ENCODE peak calls at places on chromosomes 6 and 20, in six cellular contexts. X, G, B, O, R and W are unnamed samples. For H3K9me3, the result is how much of the 10 kb centered on the place peaks cover.

GRCh38 chr6:12051861-12052368 is 39.8 kb downstream of the HIVEP1 start:
- DNase-seq in R (peak), G (no peak), X (no peak), O (no peak), B (no peak), W (peak)

GRCh38 chr20:24996449-24997195 is 4.1 kb upstream of the APMAP start:
- DNase-seq in B (no peak), G (no peak), O (peak), X (no peak), R (no peak), W (no peak)

GRCh38 chr6:6851059-6851658 is 256.6 kb upstream of the RREB1 start:
- DNase-seq in R (peak), X (peak), B (no peak), G (peak), O (peak), W (no peak)

GRCh38 chr20:33477386-33478234 is 12.3 kb upstream of the CBFA2T2 start:
- DNase-seq in X (no peak), G (no peak), B (no peak), R (peak), O (no peak), W (no peak)

GRCh38 chr6:144259988-144260387 is 25.1 kb upstream of the UTRN start:
- DNase-seq in G (no peak), O (no peak), X (no peak), B (no peak), R (no peak), W (no peak)

GRCh38 chr6:101761124-101761601 is 367.7 kb downstream of the GRIK2 start:
- DNase-seq in O (no peak), X (peak), R (no peak), B (no peak), G (no peak), W (no peak)

GRCh38 chr6:6918216-6918983 is 189.4 kb upstream of the RREB1 start:
- DNase-seq in B (no peak), R (no peak), G (no peak), O (no peak), X (no peak), W (no peak)

GRCh38 chr6:13397359-13398080 is 69.2 kb upstream of the TBC1D7 start:
- DNase-seq in X (no peak), R (peak), G (peak), O (no peak), B (no peak), W (no peak)

GRCh38 chr6:82040405-82041221 is 206.9 kb downstream of the IBTK start:
- DNase-seq in O (no peak), G (peak), R (no peak), B (no peak), X (peak), W (no peak)

GRCh38 chr20:58883243-58883691 is 30.8 kb downstream of the GNAS start:
- DNase-seq in G (no peak), B (no peak), X (no peak), R (no peak), O (no peak), W (no peak)

GRCh38 chr6:82348130-82348529 is 15.5 kb upstream of the TPBG start:
- DNase-seq in R (no peak), O (no peak), G (no peak), B (no peak), X (no peak), W (no peak)

GRCh38 chr6:125170376-125170775 is 16.8 kb downstream of the TPD52L1 start:
- DNase-seq in O (no peak), R (no peak), B (no peak), G (no peak), X (no peak), W (no peak)

GRCh38 chr20:57611605-57612311 is 8.5 kb downstream of the ZBP1 start:
- DNase-seq in O (no peak), B (no peak), G (no peak), X (peak), R (peak), W (no peak)

GRCh38 chr6:73049971-73050594 is 175.2 kb downstream of the KHDC1L start:
- DNase-seq in B (no peak), G (no peak), X (no peak), O (no peak), R (no peak), W (no peak)

GRCh38 chr20:10565191-10565921 is 108.4 kb downstream of the JAG1 start:
- DNase-seq in X (peak), G (no peak), B (no peak), R (no peak), O (no peak), W (no peak)

GRCh38 chr20:18839507-18840247 is 26.1 kb downstream of the SCP2D1 start:
- DNase-seq in B (no peak), G (no peak), O (no peak), X (no peak), R (no peak), W (no peak)

GRCh38 chr6:9101920-9102319 is 666.6 kb upstream of the SLC35B3 start:
- DNase-seq in G (no peak), O (no peak), R (no peak), X (no peak), B (no peak), W (no peak)

GRCh38 chr6:83311231-83311630 is 118.1 kb downstream of the RWDD2A start:
- DNase-seq in X (no peak), G (no peak), B (no peak), O (no peak), R (no peak), W (no peak)

GRCh38 chr6:14453712-14454466 is 336.3 kb downstream of the CD83 start:
- DNase-seq in R (no peak), O (no peak), G (no peak), B (no peak), X (no peak), W (no peak)

GRCh38 chr6:74534485-74535211 is 671.2 kb downstream of the COL12A1 start:
- DNase-seq in B (no peak), X (peak), R (no peak), O (no peak), G (peak), W (no peak)

GRCh38 chr6:139278190-139278589 is 13.6 kb downstream of the TXLNB start:
- DNase-seq in R (no peak), X (no peak), O (no peak), B (no peak), G (no peak), W (no peak)

GRCh38 chr6:14575961-14576360 is 458.4 kb downstream of the CD83 start:
- DNase-seq in B (no peak), O (no peak), R (no peak), G (no peak), X (no peak), W (no peak)

GRCh38 chr6:72724545-72724944 is 102.7 kb downstream of the KCNQ5 start:
- DNase-seq in O (no peak), X (no peak), G (no peak), R (no peak), B (no peak), W (no peak)

GRCh38 chr6:3419624-3420272 is 37.1 kb downstream of the SLC22A23 start:
- DNase-seq in X (peak), O (no peak), B (no peak), R (no peak), G (no peak), W (no peak)

GRCh38 chr6:41122373-41122772 is 31.8 kb downstream of the TREML1 start:
- DNase-seq in R (no peak), O (no peak), G (no peak), B (no peak), X (no peak), W (no peak)

GRCh38 chr6:90460067-90460466 is 126.8 kb downstream of the MAP3K7 start:
- DNase-seq in O (no peak), R (no peak), B (no peak), X (no peak), G (no peak), W (no peak)

GRCh38 chr6:42555477-42556457 is 8.1 kb upstream of the UBR2 start:
- DNase-seq in X (peak), G (no peak), B (no peak), R (peak), O (no peak), W (no peak)

GRCh38 chr6:21135484-21136005 is 458.0 kb upstream of the SOX4 start:
- DNase-seq in G (no peak), X (no peak), R (no peak), O (no peak), B (no peak), W (no peak)

GRCh38 chr6:123503619-123504018 is 133.1 kb downstream of the TRDN start:
- DNase-seq in B (no peak), O (no peak), R (no peak), G (no peak), X (no peak), W (no peak)

GRCh38 chr20:49285813-49286494 is 8.1 kb upstream of the ZNFX1 start:
- DNase-seq in X (no peak), O (no peak), G (no peak), R (no peak), B (no peak), W (no peak)

GRCh38 chr20:49283703-49284625 is 6.1 kb upstream of the ZNFX1 start:
- DNase-seq in X (no peak), R (no peak), B (no peak), G (no peak), O (no peak), W (no peak)

GRCh38 chr20:49285233-49285668 is 7.4 kb upstream of the ZNFX1 start:
- DNase-seq in O (no peak), G (no peak), X (no peak), R (no peak), B (no peak), W (no peak)

GRCh38 chr20:49286689-49287551 is 9.1 kb upstream of the ZNFX1 start:
- DNase-seq in G (no peak), X (peak), B (no peak), O (no peak), R (peak), W (no peak)

DNA sequence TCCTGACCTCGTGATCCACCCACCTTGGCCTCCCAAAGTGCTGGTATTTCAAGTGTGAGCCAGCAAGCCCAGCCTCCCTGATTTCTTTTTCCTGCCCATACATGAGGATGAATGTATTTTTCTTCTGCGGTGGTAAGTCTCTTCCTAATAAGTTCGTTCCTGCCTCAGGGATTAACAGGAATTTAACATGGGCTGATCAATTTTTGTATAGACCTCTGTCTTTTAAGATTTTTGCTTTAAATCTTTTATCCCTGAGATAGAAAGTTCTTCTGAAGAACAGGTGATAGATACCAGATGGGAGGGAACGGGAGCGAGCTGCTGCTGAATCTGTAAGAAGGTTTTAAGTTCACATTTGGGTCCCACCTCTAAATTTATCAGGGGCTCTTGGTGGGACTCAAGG is 7.0 kb upstream of the ZNFX1 start:
- DNase-seq in X (no peak), B (no peak), G (no peak), R (no peak), O (no peak), W (no peak)
- H3K9me3 ChIP-seq in X (under half), B (under half), G (under half), R (under half), O (under half), W (half or more)

GRCh38 chr6:168307695-168308021 is 11.9 kb downstream of the DACT2 start:
- DNase-seq in G (no peak), O (no peak), R (no peak), X (no peak), B (no peak), W (no peak)
- H3K9me3 ChIP-seq in G (under half), O (under half), R (under half), X (under half), B (under half), W (under half)

GRCh38 chr20:13996265-13996664 is 949 bp downstream of the MACROD2 start:
- DNase-seq in O (no peak), B (no peak), G (peak), R (no peak), X (peak), W (no peak)

GRCh38 chr20:13995086-13995665 is at the start of gene MACROD2:
- DNase-seq in X (peak), R (peak), O (peak), B (peak), G (peak), W (no peak)

GRCh38 chr20:13990465-13990864 is at the start of gene SEL1L2:
- DNase-seq in O (no peak), R (no peak), X (peak), G (no peak), B (no peak), W (no peak)

GRCh38 chr20:13991311-13991710 is 897 bp upstream of the SEL1L2 start:
- DNase-seq in R (no peak), O (no peak), X (no peak), B (no peak), G (no peak), W (no peak)

GRCh38 chr20:13995841-13996240 is 525 bp downstream of the MACROD2 start:
- DNase-seq in G (peak), O (peak), B (no peak), X (peak), R (peak), W (no peak)
- H3K9me3 ChIP-seq in G (under half), O (under half), B (under half), X (under half), R (under half), W (under half)

GRCh38 chr20:56032251-56032650 is 26.9 kb upstream of the CBLN4 start:
- DNase-seq in B (no peak), X (no peak), O (no peak), G (no peak), R (no peak), W (no peak)
- H3K9me3 ChIP-seq in B (under half), X (under half), O (under half), G (under half), R (under half), W (under half)

DNA sequence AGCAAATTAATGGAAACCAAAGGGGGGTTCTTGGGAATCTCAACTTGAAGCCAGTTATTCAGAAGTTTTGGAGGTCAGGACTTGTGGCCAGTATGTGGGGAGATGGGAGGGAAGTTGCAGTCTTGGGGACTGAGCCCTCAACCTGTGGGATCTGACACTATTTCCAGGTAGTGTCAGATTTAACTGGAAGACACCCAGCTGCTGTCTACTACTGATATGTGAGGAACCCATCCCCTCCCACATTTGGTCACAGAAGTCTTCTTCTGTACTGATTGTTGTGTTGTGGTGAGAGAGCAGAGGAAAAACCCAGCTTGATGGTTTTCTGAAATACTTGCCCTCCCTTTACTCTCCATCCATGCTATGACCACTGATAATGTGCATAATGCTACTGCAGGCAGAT is 134.0 kb downstream of the QRSL1 start:
- DNase-seq in X (no peak), B (no peak), G (no peak), R (no peak), O (no peak), W (no peak)
- H3K9me3 ChIP-seq in X (under half), B (under half), G (under half), R (under half), O (under half), W (under half)

GRCh38 chr20:49282584-49283171 is 4.8 kb upstream of the ZNFX1 start:
- DNase-seq in R (no peak), B (no peak), X (no peak), G (no peak), O (no peak), W (no peak)
- H3K9me3 ChIP-seq in R (under half), B (under half), X (under half), G (under half), O (under half), W (half or more)

DNA sequence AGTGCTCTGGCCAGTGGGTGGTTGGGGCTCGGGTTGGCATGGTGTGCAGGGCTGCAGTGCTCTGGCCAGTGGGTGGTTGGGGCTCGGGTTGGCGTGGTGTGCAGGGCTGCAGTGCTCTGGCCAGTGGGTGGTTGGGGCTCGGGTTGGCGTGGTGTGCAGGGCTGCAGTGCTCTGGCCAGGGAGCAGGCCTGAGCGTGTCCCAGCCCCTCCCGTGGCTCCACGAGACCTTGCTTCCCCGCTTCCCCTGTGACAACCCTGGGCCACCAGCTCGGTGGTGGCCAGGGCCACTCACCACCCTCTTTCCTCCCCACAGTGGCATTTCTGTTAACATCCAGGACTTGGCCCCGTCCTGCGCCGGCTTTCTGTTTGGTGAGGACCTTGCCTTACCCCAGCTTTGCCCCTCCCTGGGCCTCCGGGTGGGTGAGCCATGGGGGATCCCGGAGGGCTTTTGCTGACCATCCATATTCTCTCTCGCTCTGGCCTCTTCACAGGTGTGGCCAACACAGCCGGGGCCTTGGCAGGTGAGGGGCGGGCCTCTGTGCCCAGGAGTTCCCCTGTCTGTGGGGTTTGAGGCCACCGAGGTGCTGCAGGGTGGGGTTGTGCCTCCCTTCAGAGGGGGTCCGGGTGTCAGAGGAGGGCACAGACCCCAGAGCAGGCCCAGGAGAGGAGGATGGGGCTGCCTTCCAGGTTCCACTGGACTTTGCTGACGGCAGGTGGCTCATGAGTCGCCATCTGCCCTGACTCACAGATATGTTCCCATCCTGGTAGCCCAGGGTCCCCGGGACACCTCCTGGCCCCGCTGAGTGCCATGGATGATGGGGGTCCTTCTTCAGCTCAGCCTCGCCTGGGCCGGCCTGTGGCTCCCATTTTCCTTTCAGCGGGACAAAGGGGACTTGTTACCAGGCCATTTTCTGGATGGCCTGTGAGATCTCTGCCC is 14.0 kb downstream of the SLC17A9 start:
- DNase-seq in O (no peak), G (no peak), B (no peak), X (no peak), R (no peak), W (no peak)
- H3K9me3 ChIP-seq in O (under half), G (under half), B (under half), X (under half), R (under half), W (under half)

GRCh38 chr6:46906776-46907175 is 15.0 kb downstream of the ADGRF5 start:
- DNase-seq in X (no peak), O (no peak), G (no peak), B (no peak), R (no peak), W (no peak)
- H3K9me3 ChIP-seq in X (under half), O (under half), G (under half), B (under half), R (under half), W (under half)

GRCh38 chr20:49283176-49283702 is 5.4 kb upstream of the ZNFX1 start:
- DNase-seq in R (no peak), B (no peak), X (no peak), G (no peak), O (no peak), W (no peak)
- H3K9me3 ChIP-seq in R (under half), B (under half), X (under half), G (under half), O (under half), W (half or more)